ENCODE peak calls at places on chromosome 3, in four cellular contexts. C, D, M and U are unnamed samples.

GRCh38 chr3:32203854-32204253 is 34.6 kb upstream of the CMTM8 start:
- DNase-seq in M (no peak), D (peak), C (no peak), U (peak)

GRCh38 chr3:43727930-43728329 is 37.2 kb downstream of the ABHD5 start:
- DNase-seq in D (peak), C (no peak), M (no peak), U (peak)

GRCh38 chr3:50487181-50487580 is 16.3 kb downstream of the CACNA2D2 start:
- DNase-seq in C (no peak), M (no peak), D (no peak), U (no peak)

GRCh38 chr3:104631254-104631653 is 735.5 kb upstream of the ALCAM start:
- DNase-seq in C (no peak), M (no peak), D (no peak), U (no peak)

GRCh38 chr3:182045721-182046120 is 334.0 kb downstream of the SOX2 start:
- DNase-seq in C (no peak), D (no peak), M (no peak), U (no peak)

GRCh38 chr3:102090646-102091045 is 241.3 kb downstream of the NFKBIZ start:
- DNase-seq in M (no peak), C (no peak), D (peak), U (no peak)

GRCh38 chr3:39327053-39327745 is 2.3 kb upstream of the CCR8 start:
- DNase-seq in M (no peak), C (no peak), D (no peak), U (no peak)

GRCh38 chr3:110292102-110292501 is 779.5 kb upstream of the NECTIN3 start:
- DNase-seq in M (no peak), C (no peak), D (no peak), U (no peak)

GRCh38 chr3:176814252-176814651 is 383.0 kb downstream of the TBL1XR1 start:
- DNase-seq in M (no peak), C (peak), D (peak), U (peak)